ENCODE peak calls at places on chromosomes 4 and X, in six cellular contexts. I is IMR-90, P is HCT116, V is GM23248, T is hepatocyte, H is HepG2. D is an unnamed sample.
A peak's percentile ranks its signal among the peaks of the same experiment; 100 is the strongest.

GRCh38 chr4:113700602-113701150 is 60.9 kb downstream of the CAMK2D start:
- DNase-seq in I (no peak), P (no peak), V (no peak), T (peak; percentile 11), H (no peak), D (no peak)

GRCh38 chr4:79217043-79217442 is 108.8 kb downstream of the NAA11 start:
- DNase-seq in I (no peak), P (no peak), V (no peak), T (no peak), H (no peak), D (no peak)

GRCh38 chr4:109939153-109939552 is 26.5 kb downstream of the EGF start:
- DNase-seq in I (no peak), P (no peak), V (no peak), T (no peak), H (no peak), D (no peak)

GRCh38 chr4:37469286-37469685 is 216.9 kb downstream of the RELL1 start:
- DNase-seq in I (no peak), P (no peak), V (no peak), T (no peak), H (no peak), D (no peak)

GRCh38 chr4:168648929-168649328 is 152.1 kb downstream of the PALLD start:
- DNase-seq in I (peak; percentile 82), P (no peak), V (peak; percentile 85), T (no peak), H (no peak), D (no peak)

GRCh38 chr4:183830438-183830985 is 74.6 kb upstream of the STOX2 start:
- DNase-seq in I (no peak), P (no peak), V (no peak), T (no peak), H (no peak), D (no peak)

GRCh38 chr4:153471691-153472080 is 5.5 kb downstream of the TMEM131L start:
- DNase-seq in I (no peak), P (no peak), V (no peak), T (no peak), H (no peak), D (peak; percentile 74)

GRCh38 chrX:135383249-135383648 is 38.5 kb upstream of the SMIM10L2A start:
- DNase-seq in I (no peak), P (no peak), V (no peak), T (no peak), H (no peak), D (no peak)

GRCh38 chrX:115023139-115023538 is 5.7 kb upstream of the IL13RA2 start:
- DNase-seq in I (peak; percentile 90), P (peak; percentile 15), V (peak; percentile 78), T (peak; percentile 32), H (no peak), D (no peak)

GRCh38 chr4:48944659-48945290 is 38.2 kb upstream of the OCIAD2 start:
- DNase-seq in I (no peak), P (no peak), V (no peak), T (no peak), H (peak; percentile 3), D (peak; percentile 83)

GRCh38 chrX:3348191-3348590 is 1.7 kb upstream of the MXRA5 start:
- DNase-seq in I (no peak), P (no peak), V (no peak), T (no peak), H (no peak), D (no peak)

GRCh38 chrX:42585842-42586621 is 191.9 kb downstream of the PPP1R2C start:
- DNase-seq in I (no peak), P (no peak), V (no peak), T (no peak), H (no peak), D (no peak)

GRCh38 chr4:38166082-38166481 is 205.9 kb downstream of the PTTG2 start:
- DNase-seq in I (no peak), P (no peak), V (no peak), T (no peak), H (no peak), D (no peak)

GRCh38 chr4:140568507-140569306 is at the start of gene UCP1:
- DNase-seq in I (no peak), P (no peak), V (peak; percentile 37), T (peak; percentile 50), H (peak; percentile 4), D (no peak)

GRCh38 chrX:34768290-34768689 is 111.2 kb upstream of the TMEM47 start:
- DNase-seq in I (no peak), P (no peak), V (no peak), T (no peak), H (no peak), D (no peak)

GRCh38 chr4:2939383-2940243 is 23.6 kb downstream of the NOP14 start:
- DNase-seq in I (no peak), P (no peak), V (no peak), T (no peak), H (no peak), D (no peak)

GRCh38 chrX:130057209-130057608 is 53.1 kb downstream of the ELF4 start:
- DNase-seq in I (no peak), P (no peak), V (peak; percentile 14), T (no peak), H (no peak), D (no peak)

GRCh38 chrX:17595456-17596035 is 141.7 kb upstream of the SCML1 start:
- DNase-seq in I (peak; percentile 62), P (no peak), V (peak; percentile 73), T (no peak), H (no peak), D (no peak)

GRCh38 chrX:18945488-18945887 is 38.4 kb downstream of the PHKA2 start:
- DNase-seq in I (no peak), P (no peak), V (no peak), T (no peak), H (no peak), D (no peak)

GRCh38 chr4:13840573-13841185 is 213.2 kb upstream of the BOD1L1 start:
- DNase-seq in I (no peak), P (no peak), V (no peak), T (no peak), H (no peak), D (no peak)

GRCh38 chrX:143206961-143207360 is 181.2 kb downstream of the SPANXN4 start:
- DNase-seq in I (no peak), P (no peak), V (no peak), T (no peak), H (no peak), D (no peak)

GRCh38 chrX:71181558-71181909 is 36.9 kb downstream of the NLGN3 start:
- DNase-seq in I (no peak), P (no peak), V (peak; percentile 28), T (no peak), H (no peak), D (no peak)

GRCh38 chr4:40246938-40247337 is 50.1 kb downstream of the RHOH start:
- DNase-seq in I (no peak), P (no peak), V (no peak), T (no peak), H (no peak), D (no peak)

GRCh38 chr4:158250321-158250720 is 40.0 kb downstream of the TMEM144 start:
- DNase-seq in I (no peak), P (no peak), V (no peak), T (no peak), H (no peak), D (no peak)

GRCh38 chrX:19670854-19671620 is 155.7 kb upstream of the MAP3K15 start:
- DNase-seq in I (peak; percentile 79), P (peak; percentile 79), V (peak; percentile 85), T (peak; percentile 50), H (peak; percentile 79), D (no peak)

GRCh38 chr4:180827610-180828009 is 1415.6 kb upstream of the TENM3 start:
- DNase-seq in I (peak; percentile 67), P (no peak), V (peak; percentile 34), T (peak; percentile 8), H (no peak), D (no peak)

GRCh38 chr4:175536852-175537453 is 275.1 kb downstream of the GPM6A start:
- DNase-seq in I (peak; percentile 62), P (peak; percentile 72), V (peak; percentile 75), T (peak; percentile 69), H (peak; percentile 35), D (peak; percentile 75)

GRCh38 chr4:88582493-88582892 is 9.8 kb upstream of the HERC3 start:
- DNase-seq in I (no peak), P (no peak), V (peak; percentile 28), T (no peak), H (no peak), D (no peak)

GRCh38 chr4:26206339-26206738 is 114.5 kb upstream of the RBPJ start:
- DNase-seq in I (peak; percentile 92), P (no peak), V (peak; percentile 71), T (no peak), H (no peak), D (no peak)

GRCh38 chrX:333611-334311 is 15.2 kb upstream of the GTPBP6 start:
- DNase-seq in I (no peak), P (no peak), V (no peak), T (no peak), H (no peak), D (no peak)

GRCh38 chr4:6811165-6811564 is 28.6 kb downstream of the KIAA0232 start:
- DNase-seq in I (no peak), P (no peak), V (no peak), T (no peak), H (no peak), D (no peak)
- H4K20me1 ChIP-seq in I (peaks cover 46% of the 10 kb centered on the region), P (no peaks in the 10 kb centered on the region), V (peaks cover 10% of the 10 kb centered on the region), T (peaks cover 60% of the 10 kb centered on the region), H (peaks cover 9% of the 10 kb centered on the region), D (no peaks in the 10 kb centered on the region)

DNA sequence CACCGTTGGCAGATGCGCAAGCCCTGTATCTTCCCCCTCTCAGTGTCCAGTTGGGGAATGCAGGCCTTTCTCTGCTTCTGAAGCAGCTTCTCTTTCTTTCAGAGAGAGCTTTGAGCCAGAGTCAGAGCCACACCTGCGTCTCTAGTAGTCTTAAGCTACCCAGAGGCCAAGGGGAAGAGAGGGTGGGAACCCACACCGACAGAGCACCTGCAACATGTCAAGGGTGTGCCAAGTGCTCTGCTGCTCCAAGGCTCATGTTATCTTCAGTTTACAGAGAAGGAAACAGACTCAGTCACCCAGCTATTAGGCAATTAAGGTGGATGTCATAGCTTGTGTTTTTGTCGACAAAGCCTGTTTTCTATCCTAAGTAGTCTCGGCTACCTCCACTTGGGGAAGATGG is 22.7 kb upstream of the RNF212 start:
- DNase-seq in I (no peak), P (no peak), V (no peak), T (peak; percentile 72), H (no peak), D (no peak)
- H3K4me3 ChIP-seq in I (no peak overlapping the region), P (no peak overlapping the region), V (no peak overlapping the region), T (no peak overlapping the region), H (no peak overlapping the region), D (no peak overlapping the region)

GRCh38 chr4:18012115-18012806 is 9.3 kb downstream of the LCORL start:
- DNase-seq in I (no peak), P (no peak), V (no peak), T (no peak), H (no peak), D (no peak)
- H4K20me1 ChIP-seq in I (peaks cover 9% of the 10 kb centered on the region), P (peaks cover 6% of the 10 kb centered on the region), V (no peaks in the 10 kb centered on the region), T (peaks cover 52% of the 10 kb centered on the region), H (peaks cover 15% of the 10 kb centered on the region), D (no peaks in the 10 kb centered on the region)

DNA sequence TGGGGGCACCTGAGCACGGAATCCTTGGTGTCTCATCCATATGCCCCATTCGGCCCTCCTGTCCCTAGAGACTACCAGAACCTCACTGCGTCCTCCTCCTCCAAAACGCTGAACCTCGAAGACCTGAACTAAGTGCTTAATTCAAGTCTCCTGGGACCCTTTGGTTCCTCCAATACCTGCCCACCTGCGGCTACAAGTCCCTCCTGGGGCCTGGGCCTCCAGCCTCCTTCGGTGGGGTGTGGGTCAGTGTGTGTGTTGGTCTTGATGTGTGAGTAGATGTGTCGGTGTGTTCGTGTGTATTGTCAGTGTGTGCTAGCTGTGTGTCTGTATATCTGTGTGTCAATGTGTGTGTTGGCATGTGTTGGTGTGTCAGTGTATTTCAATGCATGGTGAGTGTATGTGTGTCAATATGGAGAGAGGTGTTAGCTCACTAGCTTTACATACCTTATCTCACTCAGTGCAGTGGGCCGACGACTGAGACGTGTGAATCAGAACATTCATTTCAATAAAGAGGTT is 2.6 kb upstream of the SEPTIN6 start:
- DNase-seq in I (no peak), P (no peak), V (no peak), T (no peak), H (no peak), D (peak; percentile 61)
- H3K4me3 ChIP-seq in I (no peak overlapping the region), P (no peak overlapping the region), V (no peak overlapping the region), T (no peak overlapping the region), H (no peak overlapping the region), D (peak overlapping the region; percentile 50)